ENCODE peak calls at places on chromosomes 3 and 15, in four cellular contexts. N is endodermal cell, J is nephron progenitor cell, E is B cell. H is an unnamed sample.

GRCh38 chr15:56817266-56817665 is 84.0 kb upstream of the ZNF280D start:
- DNase-seq in N (no peak), J (no peak), E (no peak), H (peak; percentile 11)

GRCh38 chr3:140216249-140216648 is 281.3 kb downstream of the CLSTN2 start:
- DNase-seq in N (no peak), J (no peak), E (no peak), H (no peak)

GRCh38 chr15:99343836-99344551 is 92.7 kb downstream of the LRRC28 start:
- DNase-seq in N (peak; percentile 84), J (peak; percentile 33), E (no peak), H (no peak)

GRCh38 chr3:32177702-32178198 is 60.7 kb upstream of the CMTM8 start:
- DNase-seq in N (peak; percentile 94), J (peak; percentile 61), E (no peak), H (peak; percentile 78)

GRCh38 chr15:51132384-51133139 is 37.9 kb upstream of the TNFAIP8L3 start:
- DNase-seq in N (peak; percentile 78), J (peak; percentile 51), E (no peak), H (peak; percentile 99)

GRCh38 chr3:60333710-60334109 is 917.5 kb downstream of the FHIT start:
- DNase-seq in N (no peak), J (no peak), E (no peak), H (no peak)

GRCh38 chr3:56453027-56453426 is 15.2 kb downstream of the ERC2 start:
- DNase-seq in N (no peak), J (no peak), E (no peak), H (no peak)

GRCh38 chr3:61299981-61300380 is 48.7 kb upstream of the FHIT start:
- DNase-seq in N (no peak), J (no peak), E (no peak), H (no peak)

GRCh38 chr3:197174927-197175326 is 123.5 kb downstream of the DLG1 start:
- DNase-seq in N (no peak), J (no peak), E (no peak), H (no peak)

GRCh38 chr3:24343084-24343783 is 151.4 kb downstream of the THRB start:
- DNase-seq in N (no peak), J (no peak), E (no peak), H (peak; percentile 2)

GRCh38 chr3:109918740-109919139 is 581.4 kb upstream of the DPPA4 start:
- DNase-seq in N (no peak), J (no peak), E (no peak), H (no peak)

GRCh38 chr3:134326760-134327593 is 47.3 kb downstream of the AMOTL2 start:
- DNase-seq in N (peak; percentile 92), J (peak; percentile 60), E (peak; percentile 18), H (peak; percentile 98)

GRCh38 chr15:59174846-59175831 is 31.5 kb upstream of the LDHAL6B start:
- DNase-seq in N (peak; percentile 85), J (peak; percentile 44), E (peak; percentile 46), H (peak; percentile 62)
- TF ChIP-seq CTCF in N (peak; percentile 79), J (peak; percentile 55), E (peak; percentile 55), H (peak; percentile 73)

GRCh38 chr3:8954938-8955763 is 8.1 kb downstream of the RAD18 start:
- DNase-seq in N (no peak), J (no peak), E (peak; percentile 49), H (peak; percentile 82)
- TF ChIP-seq CTCF in N (peak; percentile 41), J (no peak), E (no peak), H (peak; percentile 57)

GRCh38 chr15:88610756-88611231 is 10.3 kb upstream of the AEN start:
- DNase-seq in N (peak; percentile 73), J (no peak), E (no peak), H (peak; percentile 51)
- TF ChIP-seq CTCF in N (peak; percentile 64), J (no peak), E (no peak), H (peak; percentile 58)

GRCh38 chr3:141312359-141313090 is 55.8 kb upstream of the ZBTB38 start:
- DNase-seq in N (peak; percentile 42), J (no peak), E (no peak), H (no peak)

GRCh38 chr3:141313091-141313683 is 55.1 kb upstream of the ZBTB38 start:
- DNase-seq in N (peak; percentile 32), J (no peak), E (no peak), H (no peak)

GRCh38 chr3:141308588-141309218 is 59.6 kb upstream of the ZBTB38 start:
- DNase-seq in N (peak; percentile 93), J (peak; percentile 60), E (no peak), H (no peak)

GRCh38 chr3:141311170-141311495 is 57.2 kb upstream of the ZBTB38 start:
- DNase-seq in N (no peak), J (no peak), E (no peak), H (no peak)

GRCh38 chr3:141311496-141312358 is 56.6 kb upstream of the ZBTB38 start:
- DNase-seq in N (peak; percentile 100), J (peak; percentile 97), E (peak; percentile 99), H (peak; percentile 97)
- TF ChIP-seq CTCF in N (peak; percentile 95), J (peak; percentile 81), E (peak; percentile 72), H (peak; percentile 85)

GRCh38 chr3:9946112-9947024 is 5.8 kb downstream of the PRRT3 start:
- DNase-seq in N (peak; percentile 95), J (peak; percentile 91), E (peak; percentile 83), H (peak; percentile 81)
- TF ChIP-seq CTCF in N (peak; percentile 88), J (peak; percentile 58), E (peak; percentile 69), H (peak; percentile 76)

DNA sequence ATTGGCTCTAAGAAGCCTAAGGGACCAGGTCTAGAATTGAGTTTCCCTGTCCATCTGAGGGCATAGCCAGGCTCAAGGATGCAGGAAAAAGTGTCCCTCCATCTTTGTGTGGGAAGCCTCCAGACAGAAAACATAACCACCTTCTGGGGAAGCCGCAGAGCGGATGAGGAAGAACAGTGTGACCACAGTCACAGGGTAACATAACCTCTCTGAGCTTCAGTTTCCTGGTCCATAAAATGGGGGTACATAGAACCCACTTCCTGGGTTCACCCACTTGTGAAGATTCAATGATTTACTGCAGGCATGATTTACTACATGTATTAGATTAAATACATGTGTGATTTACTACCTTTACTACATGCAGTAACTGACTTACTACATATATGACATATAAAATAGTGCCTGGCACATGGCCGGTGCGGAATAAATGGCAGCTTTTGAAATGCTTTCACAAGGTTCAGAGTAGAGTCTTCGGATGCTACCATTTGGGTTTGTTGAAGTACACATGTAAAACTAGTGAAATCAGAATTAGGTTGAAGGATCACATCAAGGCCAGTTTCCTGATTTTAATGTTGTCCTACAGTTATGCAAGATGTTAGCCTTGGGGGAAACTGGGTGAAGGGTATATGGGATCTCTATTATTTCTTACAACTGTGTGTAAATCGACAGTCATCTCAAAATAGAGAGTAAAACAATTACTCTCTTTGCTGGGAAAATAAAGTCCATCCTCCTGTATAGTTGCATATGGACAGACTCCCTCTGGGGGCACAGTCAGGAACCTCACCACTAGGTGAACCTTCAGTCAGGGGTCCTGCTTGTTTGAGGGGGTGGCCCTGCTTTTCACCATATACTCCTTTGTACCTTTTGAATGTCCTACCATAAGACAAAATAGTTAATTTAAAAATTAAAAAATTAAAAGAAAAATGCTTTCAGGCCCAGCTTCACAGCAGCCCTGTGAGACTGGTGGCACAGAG is 86.0 kb downstream of the SEMA5B start:
- DNase-seq in N (no peak), J (no peak), E (no peak), H (peak; percentile 8)
- TF ChIP-seq CTCF in N (peak; percentile 75), J (no peak), E (no peak), H (peak; percentile 77)